ENCODE peak calls at places on chromosomes 16 and 17, in seven cellular contexts. H is mesothelial cell of epicardium; U is H1; V is omental fat pad; S is stimulated activated naive CD8-positive, alpha-beta T cell treated with anti-CD3 and anti-CD28 coated beads, Interleukin-15, amount 100 ng/mL, for 72 hours; D is effector CD4-positive, alpha-beta T cell; J is LoVo. M is an unnamed sample.
A peak's percentile ranks its signal among the peaks of the same experiment; 100 is the strongest.

GRCh38 chr16:80085606-80086005 is 455.2 kb upstream of the DYNLRB2 start:
- DNase-seq in S (no peak), V (no peak), H (no peak), D (no peak), U (no peak), J (no peak), M (no peak)

GRCh38 chr17:67280279-67280678 is 35.3 kb upstream of the HELZ start:
- DNase-seq in J (no peak), D (no peak), U (no peak), V (no peak), H (no peak), S (no peak), M (no peak)

GRCh38 chr17:76405967-76406647 is 21.7 kb downstream of the SPHK1 start:
- DNase-seq in D (no peak), U (no peak), J (no peak), V (no peak), H (no peak), S (no peak), M (no peak)

GRCh38 chr16:89779231-89779912 is 37.1 kb downstream of the FANCA start:
- DNase-seq in S (no peak), J (no peak), U (no peak), D (no peak), V (no peak), H (no peak), M (no peak)

GRCh38 chr17:10614536-10615155 is 42.5 kb downstream of the MYH3 start:
- DNase-seq in U (peak; percentile 81), J (peak; percentile 41), H (peak; percentile 69), D (no peak), S (no peak), V (no peak), M (peak; percentile 31)

GRCh38 chr17:38330941-38331411 is 12.8 kb downstream of the GPR179 start:
- DNase-seq in J (no peak), S (no peak), U (no peak), D (no peak), H (no peak), V (no peak), M (no peak)

GRCh38 chr16:85659805-85660511 is 28.8 kb downstream of the GINS2 start:
- DNase-seq in J (peak; percentile 9), D (peak; percentile 35), U (peak; percentile 98), S (peak; percentile 70), V (no peak), H (peak; percentile 75), M (no peak)

GRCh38 chr16:68490829-68491575 is 42.7 kb upstream of the SMPD3 start:
- DNase-seq in U (no peak), H (no peak), V (peak; percentile 33), D (no peak), S (no peak), J (peak; percentile 75), M (no peak)

GRCh38 chr16:57054338-57054737 is 38.0 kb upstream of the CPNE2 start:
- DNase-seq in D (no peak), J (no peak), H (no peak), S (no peak), V (no peak), U (no peak), M (no peak)

GRCh38 chr16:1052791-1053521 is 19.6 kb upstream of the SSTR5 start:
- DNase-seq in H (no peak), J (no peak), D (no peak), S (no peak), V (no peak), U (no peak), M (no peak)

GRCh38 chr16:57061084-57061905 is 31.1 kb upstream of the CPNE2 start:
- DNase-seq in J (no peak), S (no peak), V (no peak), H (no peak), U (no peak), D (no peak), M (peak; percentile 41)

GRCh38 chr17:57986841-57987581 is 1.0 kb downstream of the VEZF1 start:
- DNase-seq in J (no peak), S (peak; percentile 42), D (peak; percentile 24), V (no peak), H (peak; percentile 60), U (no peak), M (peak; percentile 27)

GRCh38 chr17:74519951-74520553 is 11.2 kb downstream of the CD300LB start:
- DNase-seq in U (no peak), H (no peak), V (no peak), D (no peak), S (no peak), J (no peak), M (no peak)

GRCh38 chr17:1031711-1032110 is 34.8 kb downstream of the TIMM22 start:
- DNase-seq in S (no peak), U (peak; percentile 73), J (no peak), V (no peak), H (no peak), D (no peak), M (no peak)

GRCh38 chr17:68697850-68698313 is 96.7 kb upstream of the FAM20A start:
- DNase-seq in J (no peak), H (no peak), U (no peak), V (no peak), D (no peak), S (no peak), M (peak; percentile 61)

GRCh38 chr17:11264183-11264871 is 23.3 kb downstream of the SHISA6 start:
- DNase-seq in D (no peak), J (no peak), V (no peak), S (no peak), H (no peak), U (no peak), M (no peak)

GRCh38 chr17:63549946-63550815 is at the start of gene DCAF7:
- DNase-seq in U (peak; percentile 97), J (peak; percentile 100), V (peak; percentile 98), S (peak; percentile 100), H (peak; percentile 98), D (peak; percentile 100), M (peak; percentile 99)

GRCh38 chr17:41339571-41340169 is 11.0 kb downstream of the KRT33A start:
- DNase-seq in H (no peak), V (no peak), J (no peak), S (no peak), D (no peak), U (peak; percentile 16), M (no peak)

GRCh38 chr16:70709457-70709856 is 23.6 kb upstream of the MTSS2 start:
- DNase-seq in D (no peak), J (no peak), S (no peak), V (no peak), U (no peak), H (no peak), M (no peak)

GRCh38 chr17:49404371-49404770 is 10.3 kb downstream of the PHB1 start:
- DNase-seq in U (no peak), H (no peak), D (no peak), S (no peak), V (no peak), J (no peak), M (no peak)

GRCh38 chr16:84728853-84729424 is 29.1 kb downstream of the USP10 start:
- DNase-seq in V (no peak), H (no peak), D (no peak), S (no peak), J (no peak), U (peak; percentile 29), M (no peak)

GRCh38 chr17:67360880-67361279 is 5.5 kb downstream of the PSMD12 start:
- DNase-seq in V (no peak), U (no peak), D (no peak), S (no peak), J (no peak), H (no peak), M (no peak)

GRCh38 chr16:8931864-8932263 is 31.8 kb downstream of the USP7 start:
- DNase-seq in D (peak; percentile 50), S (peak; percentile 12), J (no peak), V (no peak), U (peak; percentile 82), H (peak; percentile 71), M (no peak)

GRCh38 chr17:73683788-73684582 is 39.7 kb upstream of the SDK2 start:
- DNase-seq in J (no peak), U (no peak), D (no peak), V (no peak), H (no peak), S (no peak), M (no peak)

GRCh38 chr16:1984347-1985225 is 593 bp downstream of the GFER start:
- DNase-seq in V (no peak), J (no peak), U (no peak), S (no peak), D (no peak), H (no peak), M (no peak)

GRCh38 chr16:9183682-9184353 is 92.4 kb downstream of the HAPSTR1 start:
- DNase-seq in V (no peak), U (peak; percentile 56), H (no peak), S (no peak), J (no peak), D (no peak), M (no peak)

GRCh38 chr17:28327709-28328108 is 7.6 kb downstream of the IFT20 start:
- DNase-seq in S (no peak), V (no peak), H (no peak), J (no peak), U (no peak), D (no peak), M (no peak)

GRCh38 chr16:9909072-9909471 is 273.2 kb downstream of the GRIN2A start:
- DNase-seq in H (no peak), U (no peak), D (no peak), V (no peak), J (no peak), S (no peak), M (no peak)

GRCh38 chr17:80007939-80008338 is 27.7 kb downstream of the TBC1D16 start:
- DNase-seq in H (no peak), U (no peak), D (no peak), V (no peak), J (no peak), S (no peak), M (no peak)

GRCh38 chr16:1944612-1945199 is 1.7 kb upstream of the MSRB1 start:
- DNase-seq in H (no peak), S (no peak), J (no peak), V (no peak), U (no peak), D (no peak), M (no peak)

GRCh38 chr17:82097187-82097918 is 683 bp downstream of the FASN start:
- DNase-seq in U (no peak), H (peak; percentile 64), V (no peak), S (peak; percentile 40), J (peak; percentile 21), D (no peak), M (peak; percentile 15)

GRCh38 chr17:81932333-81932983 is 4.6 kb downstream of the PYCR1 start:
- DNase-seq in U (no peak), V (no peak), J (no peak), H (no peak), S (no peak), D (no peak), M (no peak)

GRCh38 chr16:59880626-59881025 is 1146.5 kb upstream of the GOT2 start:
- DNase-seq in J (no peak), S (no peak), U (no peak), H (no peak), V (no peak), D (no peak), M (no peak)

M was measured in GM04503.